ENCODE peak calls at places on chromosome 15, in ten cellular contexts. S is psoas muscle; K is testis; P is H1; H is left ventricle myocardium inferior; R is foreskin keratinocyte; D is thoracic aorta; Y is fibroblast of lung; G is CD8-positive, alpha-beta T cell; V is tibial artery. E is an unnamed sample. For H3K4me1 and H3K27me3, the result is how much of the 10 kb centered on the place peaks cover.

GRCh38 chr15:83695246-83695645 is 41.3 kb downstream of the ADAMTSL3 start:
- DNase-seq in S (no peak), K (no peak), P (no peak), H (no peak), R (no peak), D (no peak), Y (no peak), G (no peak), V (no peak), E (no peak)

GRCh38 chr15:74808840-74809229 is 3.8 kb upstream of the LMAN1L start:
- DNase-seq in S (no peak), K (no peak), P (no peak), H (no peak), R (no peak), D (no peak), Y (no peak), G (no peak), V (no peak), E (no peak)

GRCh38 chr15:77430213-77430612 is 9.5 kb downstream of the HMG20A start:
- DNase-seq in S (no peak), K (no peak), P (no peak), H (no peak), R (no peak), D (no peak), Y (no peak), G (no peak), V (no peak), E (no peak)

GRCh38 chr15:92878593-92879053 is 21.5 kb upstream of the CHD2 start:
- DNase-seq in S (no peak), K (peak), P (no peak), H (no peak), R (no peak), D (no peak), Y (no peak), G (no peak), V (no peak), E (peak)

GRCh38 chr15:81326466-81327212 is 2.7 kb upstream of the STARD5 start:
- DNase-seq in S (no peak), K (no peak), P (no peak), H (no peak), R (no peak), D (no peak), Y (no peak), G (no peak), V (no peak), E (no peak)

GRCh38 chr15:64925335-64926330 is 13.9 kb downstream of the ANKDD1A start:
- DNase-seq in S (no peak), K (no peak), P (no peak), H (no peak), R (no peak), D (no peak), Y (no peak), G (no peak), V (no peak), E (no peak)

GRCh38 chr15:81003023-81003350 is 2.3 kb downstream of the TLNRD1 start:
- DNase-seq in S (no peak), K (no peak), P (no peak), H (peak), R (no peak), D (no peak), Y (no peak), G (no peak), V (no peak), E (no peak)

GRCh38 chr15:92365816-92366215 is 27.9 kb upstream of the ST8SIA2 start:
- DNase-seq in S (no peak), K (no peak), P (no peak), H (no peak), R (peak), D (no peak), Y (no peak), G (no peak), V (no peak), E (no peak)

GRCh38 chr15:39804026-39804425 is 21.4 kb upstream of the FSIP1 start:
- DNase-seq in S (no peak), K (no peak), P (no peak), H (no peak), R (peak), D (no peak), Y (peak), G (no peak), V (no peak), E (no peak)

GRCh38 chr15:28786521-28786920 is 61.9 kb downstream of the GOLGA6L7 start:
- DNase-seq in S (no peak), K (no peak), P (no peak), H (no peak), R (peak), D (no peak), Y (peak), G (no peak), V (no peak), E (no peak)

GRCh38 chr15:52257734-52258062 is 37.9 kb downstream of the MYO5C start:
- DNase-seq in S (peak), K (no peak), P (no peak), H (no peak), R (no peak), D (no peak), Y (no peak), G (no peak), V (no peak), E (no peak)

GRCh38 chr15:62940755-62941361 is 101.7 kb upstream of the TPM1 start:
- DNase-seq in S (peak), K (peak), P (no peak), H (peak), R (peak), D (peak), Y (peak), G (no peak), V (peak), E (peak)

GRCh38 chr15:45855907-45856579 is 221.2 kb downstream of the SQOR start:
- DNase-seq in S (no peak), K (no peak), P (no peak), H (no peak), R (peak), D (no peak), Y (no peak), G (no peak), V (no peak), E (no peak)

GRCh38 chr15:60804986-60805949 is 326.3 kb upstream of the ICE2 start:
- DNase-seq in S (peak), K (no peak), P (peak), H (no peak), R (peak), D (peak), Y (no peak), G (no peak), V (no peak), E (peak)

GRCh38 chr15:85047271-85047948 is 65.8 kb downstream of the PDE8A start:
- DNase-seq in S (no peak), K (no peak), P (no peak), H (no peak), R (no peak), D (no peak), Y (peak), G (no peak), V (peak), E (peak)

GRCh38 chr15:34896183-34896582 is 73.4 kb downstream of the AQR start:
- DNase-seq in S (no peak), K (no peak), P (no peak), H (no peak), R (no peak), D (no peak), Y (no peak), G (no peak), V (no peak), E (no peak)

GRCh38 chr15:39451121-39451698 is 129.7 kb upstream of the THBS1 start:
- DNase-seq in S (no peak), K (no peak), P (no peak), H (no peak), R (no peak), D (no peak), Y (peak), G (no peak), V (no peak), E (no peak)

GRCh38 chr15:60379466-60380274 is 18.1 kb downstream of the ANXA2 start:
- DNase-seq in S (no peak), K (no peak), P (no peak), H (no peak), R (peak), D (no peak), Y (peak), G (no peak), V (no peak), E (no peak)

GRCh38 chr15:29711531-29711930 is 110.7 kb downstream of the TJP1 start:
- DNase-seq in S (no peak), K (no peak), P (no peak), H (no peak), R (no peak), D (no peak), Y (no peak), G (no peak), V (no peak), E (no peak)

GRCh38 chr15:74857671-74858365 is 14.9 kb upstream of the ULK3 start:
- DNase-seq in S (no peak), K (no peak), P (no peak), H (no peak), R (no peak), D (no peak), Y (no peak), G (no peak), V (no peak), E (no peak)

GRCh38 chr15:63380151-63380827 is 1.4 kb downstream of the CA12 start:
- DNase-seq in S (no peak), K (no peak), P (no peak), H (no peak), R (no peak), D (no peak), Y (no peak), G (no peak), V (no peak), E (no peak)

GRCh38 chr15:74261685-74262084 is 25.6 kb downstream of the CCDC33 start:
- DNase-seq in S (no peak), K (no peak), P (no peak), H (no peak), R (no peak), D (no peak), Y (no peak), G (no peak), V (no peak), E (no peak)

DNA sequence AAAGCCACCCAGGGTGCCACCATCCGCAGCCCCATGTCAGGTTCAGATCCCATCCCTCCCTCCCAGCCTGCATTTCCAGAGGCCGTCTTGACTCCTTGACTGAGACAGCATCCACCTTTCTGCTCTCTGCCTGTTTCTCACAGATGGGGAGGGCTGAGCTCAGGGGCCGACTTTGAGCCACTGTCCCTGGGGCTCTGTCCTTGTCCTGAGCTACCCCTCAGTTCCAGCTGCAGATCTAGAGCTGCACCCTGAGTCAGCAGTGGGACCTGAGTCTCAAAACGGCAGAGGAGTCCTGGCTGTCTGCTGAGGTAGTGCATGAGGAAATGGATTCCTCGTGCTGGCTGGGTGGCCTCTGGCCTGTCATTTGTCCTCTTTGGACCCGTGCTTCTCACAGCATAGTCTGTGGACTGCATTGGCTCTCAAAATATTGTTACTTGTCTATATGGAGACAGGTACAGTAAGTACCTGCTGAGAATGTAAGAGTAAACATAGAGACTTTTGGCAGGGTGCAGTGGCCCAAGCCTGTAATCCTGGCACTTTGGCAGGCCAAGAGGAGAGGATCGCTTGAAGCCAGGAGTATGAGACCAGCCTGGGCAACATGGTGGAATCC is 22.3 kb downstream of the RPLP1 start:
- DNase-seq in S (no peak), K (no peak), P (no peak), H (no peak), R (no peak), D (no peak), Y (no peak), G (no peak), V (no peak), E (no peak)
- TF ChIP-seq CTCF in S (no peak), K (no peak), P (peak), H (no peak), R (peak), D (no peak), Y (peak), G (no peak), V (no peak), E (no peak)

DNA sequence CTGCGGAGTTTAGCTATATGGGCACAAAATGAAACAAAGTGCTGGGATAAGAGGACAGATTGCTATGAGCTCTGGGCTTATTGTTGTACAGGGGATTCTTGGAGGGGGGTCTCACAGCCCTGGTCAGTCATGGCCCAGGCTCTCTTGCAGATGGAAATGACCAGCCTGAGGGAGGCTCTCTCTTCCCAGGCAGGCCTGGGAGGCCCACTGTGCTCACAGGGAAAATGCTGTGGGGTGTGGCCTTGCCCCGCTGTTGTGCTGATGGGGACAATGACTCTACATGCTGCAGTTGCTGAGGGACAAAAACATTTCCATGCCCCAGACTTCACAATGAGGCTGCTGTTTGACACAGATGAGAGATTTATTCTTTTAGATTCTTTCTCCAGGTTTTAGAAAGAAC is 202.2 kb downstream of the KLF13 start:
- DNase-seq in S (no peak), K (no peak), P (no peak), H (no peak), R (no peak), D (no peak), Y (no peak), G (no peak), V (no peak), E (no peak)
- H3K4me1 ChIP-seq in S (under half), K (under half), P (under half), H (under half), R (under half), D (under half), Y (under half), G (under half), V (under half), E (under half)

GRCh38 chr15:89217031-89217430 is 4.3 kb downstream of the RLBP1 start:
- DNase-seq in S (no peak), K (no peak), P (no peak), H (no peak), R (no peak), D (no peak), Y (no peak), G (no peak), V (peak), E (no peak)
- H3K27me3 ChIP-seq in S (under half), K (under half), P (under half), H (under half), R (under half), D (under half), Y (under half), G (under half), V (under half), E (under half)

GRCh38 chr15:78708713-78709112 is 67.7 kb upstream of the CHRNB4 start:
- DNase-seq in S (no peak), K (no peak), P (no peak), H (no peak), R (no peak), D (no peak), Y (no peak), G (no peak), V (no peak), E (no peak)

GRCh38 chr15:78714890-78715289 is 73.9 kb upstream of the CHRNB4 start:
- DNase-seq in S (no peak), K (no peak), P (no peak), H (no peak), R (peak), D (no peak), Y (peak), G (no peak), V (no peak), E (no peak)

GRCh38 chr15:78711638-78712037 is 70.6 kb upstream of the CHRNB4 start:
- DNase-seq in S (no peak), K (no peak), P (no peak), H (no peak), R (no peak), D (no peak), Y (no peak), G (no peak), V (no peak), E (no peak)

GRCh38 chr15:78712797-78713515 is 71.9 kb upstream of the CHRNB4 start:
- DNase-seq in S (no peak), K (no peak), P (no peak), H (no peak), R (no peak), D (no peak), Y (no peak), G (no peak), V (no peak), E (no peak)

GRCh38 chr15:78709263-78709882 is 68.4 kb upstream of the CHRNB4 start:
- DNase-seq in S (peak), K (peak), P (no peak), H (peak), R (no peak), D (peak), Y (peak), G (peak), V (no peak), E (peak)
- TF ChIP-seq CTCF in S (peak), K (peak), P (peak), H (peak), R (peak), D (peak), Y (peak), G (peak), V (peak), E (peak)

DNA sequence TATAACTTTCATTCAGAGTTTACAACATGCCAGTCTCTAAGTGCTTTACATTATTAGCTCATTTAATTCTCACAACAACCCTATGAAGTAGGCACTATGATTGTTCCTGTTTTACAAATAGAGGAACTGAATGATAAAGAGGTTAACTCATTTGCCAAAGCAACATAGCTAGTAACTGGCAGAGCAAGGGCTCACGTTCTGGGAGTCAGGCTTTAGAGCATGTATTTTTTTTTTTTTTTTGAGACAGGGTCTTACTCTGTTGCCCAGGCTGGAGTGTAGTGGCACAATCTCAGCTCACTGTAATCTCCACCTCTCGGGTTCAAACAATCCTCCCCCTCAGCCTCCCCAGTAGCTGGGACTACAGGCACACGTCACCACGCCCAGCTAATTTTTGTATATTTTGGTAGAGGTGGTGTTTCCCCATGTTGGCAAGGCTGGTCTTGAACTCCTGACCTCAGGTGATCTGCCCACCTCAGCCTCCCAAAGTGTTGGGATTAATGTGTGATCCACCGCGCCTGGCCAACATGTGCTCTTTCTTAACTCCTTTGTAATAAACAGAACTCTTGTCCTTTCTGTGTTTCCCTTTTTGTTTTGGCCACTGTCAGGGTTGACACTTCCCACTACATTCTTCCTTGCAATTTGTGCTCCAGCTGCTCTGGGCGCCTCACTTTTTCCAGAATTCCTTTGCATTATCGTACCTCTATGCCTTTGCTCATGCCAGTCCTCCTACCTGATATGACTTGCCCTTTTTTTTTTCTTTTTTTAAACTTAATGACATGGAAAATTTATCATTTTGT is 39.0 kb upstream of the SMAD3 start:
- DNase-seq in S (no peak), K (no peak), P (no peak), H (no peak), R (no peak), D (no peak), Y (no peak), G (no peak), V (no peak), E (no peak)
- H3K4me1 ChIP-seq in S (under half), K (under half), P (under half), H (half or more), R (under half), D (under half), Y (under half), G (under half), V (under half), E (half or more)

GRCh38 chr15:88255496-88256171 is 905 bp downstream of the NTRK3 start:
- DNase-seq in S (no peak), K (peak), P (no peak), H (no peak), R (peak), D (no peak), Y (peak), G (no peak), V (peak), E (peak)
- H3K27me3 ChIP-seq in S (under half), K (under half), P (under half), H (half or more), R (half or more), D (under half), Y (under half), G (under half), V (under half), E (under half)

GRCh38 chr15:42065478-42065877 is 28.9 kb downstream of the PLA2G4D start:
- DNase-seq in S (no peak), K (peak), P (no peak), H (no peak), R (no peak), D (no peak), Y (no peak), G (no peak), V (peak), E (no peak)

GRCh38 chr15:42069025-42069424 is 25.3 kb downstream of the PLA2G4D start:
- DNase-seq in S (no peak), K (no peak), P (no peak), H (no peak), R (no peak), D (no peak), Y (no peak), G (no peak), V (no peak), E (no peak)

GRCh38 chr15:42065008-42065407 is 29.4 kb downstream of the PLA2G4D start:
- DNase-seq in S (no peak), K (peak), P (no peak), H (no peak), R (no peak), D (no peak), Y (no peak), G (no peak), V (peak), E (no peak)

GRCh38 chr15:42068601-42069000 is 25.8 kb downstream of the PLA2G4D start:
- DNase-seq in S (no peak), K (no peak), P (no peak), H (no peak), R (no peak), D (no peak), Y (no peak), G (no peak), V (peak), E (no peak)

GRCh38 chr15:42066764-42067415 is 27.5 kb downstream of the PLA2G4D start:
- DNase-seq in S (no peak), K (no peak), P (no peak), H (no peak), R (no peak), D (no peak), Y (no peak), G (no peak), V (peak), E (no peak)
- TF ChIP-seq CTCF in S (peak), K (no peak), P (no peak), H (no peak), R (no peak), D (no peak), Y (no peak), G (no peak), V (no peak), E (no peak)

GRCh38 chr15:100939786-100940185 is 20.6 kb downstream of the LRRK1 start:
- DNase-seq in S (no peak), K (no peak), P (no peak), H (no peak), R (no peak), D (no peak), Y (no peak), G (no peak), V (no peak), E (no peak)
- H3K4me1 ChIP-seq in S (under half), K (under half), P (under half), H (under half), R (under half), D (under half), Y (under half), G (under half), V (under half), E (under half)

GRCh38 chr15:89475688-89476087 is 20.7 kb downstream of the RHCG start:
- DNase-seq in S (no peak), K (no peak), P (no peak), H (no peak), R (no peak), D (no peak), Y (no peak), G (no peak), V (peak), E (no peak)
- H3K27me3 ChIP-seq in S (under half), K (under half), P (under half), H (half or more), R (under half), D (under half), Y (under half), G (under half), V (under half), E (under half)